ENCODE peak calls at places on chromosomes 4 and X, in ten cellular contexts. U is HCT116, O is A549, F is SK-N-SH, S is K562, D is NB4, W is endothelial cell of umbilical vein, Y is HepG2, B is H1, R is GM12878. A is an unnamed sample.

GRCh38 chr4:13919021-13919441 is 291.5 kb upstream of the BOD1L1 start:
- DNase-seq in U (no peak), O (no peak), F (no peak), S (no peak), D (no peak), W (no peak), Y (no peak), B (no peak), R (no peak), A (no peak)

GRCh38 chr4:153912296-153912695 is 123.4 kb upstream of the SFRP2 start:
- DNase-seq in U (no peak), O (no peak), F (no peak), S (no peak), D (no peak), W (no peak), Y (no peak), B (no peak), R (no peak), A (no peak)

GRCh38 chrX:34341258-34341657 is 209.1 kb upstream of the FAM47A start:
- DNase-seq in U (no peak), O (peak), F (no peak), S (no peak), D (peak), W (peak), Y (no peak), B (no peak), R (no peak), A (no peak)

GRCh38 chr4:155999743-156000142 is 46.1 kb upstream of the CTSO start:
- DNase-seq in U (peak), O (no peak), F (no peak), S (no peak), D (no peak), W (no peak), Y (no peak), B (peak), R (no peak), A (peak)

GRCh38 chr4:114137984-114138383 is 158.5 kb upstream of the ARSJ start:
- DNase-seq in U (no peak), O (no peak), F (no peak), S (no peak), D (no peak), W (no peak), Y (no peak), B (no peak), R (no peak), A (no peak)

GRCh38 chr4:89797117-89797516 is 39.8 kb downstream of the SNCA start:
- DNase-seq in U (no peak), O (peak), F (no peak), S (no peak), D (no peak), W (peak), Y (no peak), B (no peak), R (no peak), A (no peak)

GRCh38 chr4:98446499-98447375 is 185.6 kb downstream of the RAP1GDS1 start:
- DNase-seq in U (no peak), O (no peak), F (no peak), S (no peak), D (peak), W (no peak), Y (no peak), B (no peak), R (peak), A (no peak)

GRCh38 chr4:128600996-128601857 is 208.3 kb upstream of the JADE1 start:
- DNase-seq in U (peak), O (peak), F (peak), S (peak), D (peak), W (peak), Y (peak), B (peak), R (no peak), A (peak)

GRCh38 chr4:52358855-52359254 is 300.2 kb downstream of the USP46 start:
- DNase-seq in U (no peak), O (no peak), F (no peak), S (no peak), D (no peak), W (no peak), Y (no peak), B (no peak), R (no peak), A (no peak)

GRCh38 chrX:153646620-153647373 is at the start of gene DUSP9:
- DNase-seq in U (no peak), O (peak), F (peak), S (peak), D (peak), W (peak), Y (peak), B (no peak), R (no peak), A (peak)

GRCh38 chrX:10296581-10296980 is 139.8 kb downstream of the CLCN4 start:
- DNase-seq in U (no peak), O (no peak), F (no peak), S (no peak), D (no peak), W (no peak), Y (no peak), B (no peak), R (no peak), A (no peak)

GRCh38 chrX:150761176-150761818 is 68.1 kb downstream of the MTMR1 start:
- DNase-seq in U (no peak), O (no peak), F (no peak), S (no peak), D (no peak), W (no peak), Y (no peak), B (no peak), R (no peak), A (no peak)

GRCh38 chr4:11313157-11313943 is 115.3 kb downstream of the HS3ST1 start:
- DNase-seq in U (no peak), O (no peak), F (no peak), S (no peak), D (no peak), W (no peak), Y (no peak), B (no peak), R (no peak), A (no peak)

GRCh38 chr4:5780831-5781480 is 70.0 kb downstream of the EVC start:
- DNase-seq in U (no peak), O (no peak), F (no peak), S (no peak), D (no peak), W (no peak), Y (no peak), B (no peak), R (no peak), A (no peak)

GRCh38 chrX:133444952-133445831 is 29.9 kb upstream of the GPC4 start:
- DNase-seq in U (peak), O (peak), F (no peak), S (no peak), D (peak), W (no peak), Y (no peak), B (no peak), R (no peak), A (peak)

GRCh38 chr4:157907224-157907623 is 265.6 kb downstream of the GASK1B start:
- DNase-seq in U (no peak), O (no peak), F (no peak), S (no peak), D (no peak), W (no peak), Y (no peak), B (no peak), R (no peak), A (no peak)

DNA sequence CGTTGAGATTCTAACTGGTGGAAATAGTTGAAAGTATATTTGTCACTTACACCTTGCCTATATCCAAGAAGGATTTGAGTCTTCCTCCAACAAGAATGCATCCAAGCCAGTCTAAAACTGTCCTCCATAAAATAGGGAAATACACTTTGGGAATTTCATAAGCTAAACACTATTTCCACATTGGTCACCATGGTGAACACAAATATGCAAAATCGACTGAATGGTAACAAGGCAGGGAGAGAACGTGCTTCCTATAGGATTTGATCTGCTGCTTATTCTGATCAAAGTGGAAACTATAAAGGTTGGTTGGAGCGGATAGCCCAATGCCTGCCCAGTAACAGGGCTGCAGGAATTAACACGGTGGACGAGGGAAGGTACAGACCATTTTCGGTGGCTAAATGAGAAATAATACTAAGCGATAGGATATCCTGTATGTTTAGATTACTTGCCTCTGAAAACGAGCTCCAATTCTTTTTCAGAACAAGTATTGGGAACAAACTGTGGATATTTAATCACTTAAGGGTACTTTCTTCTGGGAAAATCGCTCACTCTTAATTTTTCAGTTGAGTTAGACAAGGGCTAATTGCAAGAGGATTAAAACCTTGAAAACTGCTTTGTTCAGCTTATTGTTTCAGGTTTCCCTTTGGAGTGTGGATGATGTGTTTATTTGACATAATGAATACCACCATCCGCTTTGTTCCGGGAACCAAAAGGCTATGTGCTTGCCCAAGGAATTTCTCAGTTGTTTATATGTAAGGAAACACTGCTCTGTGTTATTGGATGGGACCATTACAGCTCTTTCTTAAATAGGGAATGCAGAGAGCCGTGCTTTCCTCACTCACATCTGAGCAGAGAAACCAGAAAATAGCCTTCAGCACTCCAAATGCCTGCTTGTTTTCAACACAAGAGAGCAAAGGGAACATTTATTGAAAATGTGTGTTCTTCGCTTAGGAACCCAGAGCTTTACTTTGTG is 194.4 kb downstream of the CBR4 start:
- DNase-seq in U (no peak), O (no peak), F (no peak), S (no peak), D (no peak), W (peak), Y (no peak), B (no peak), R (no peak), A (no peak)
- TF ChIP-seq MAX in U (no peak), O (no peak), F (no peak), S (no peak), D (no peak), W (no peak), Y (no peak), B (no peak), R (no peak), A (no peak)

GRCh38 chr4:31674313-31674947 is 954.3 kb downstream of the PCDH7 start:
- DNase-seq in U (peak), O (no peak), F (peak), S (no peak), D (peak), W (peak), Y (no peak), B (no peak), R (no peak), A (peak)
- TF ChIP-seq CTCF in U (peak), O (no peak), F (peak), S (no peak), D (peak), W (peak), Y (no peak), B (peak), R (peak), A (no peak)

GRCh38 chr4:74638689-74639088 is 155.6 kb downstream of the BTC start:
- DNase-seq in U (no peak), O (no peak), F (no peak), S (no peak), D (peak), W (no peak), Y (no peak), B (no peak), R (no peak), A (no peak)

GRCh38 chr4:74635490-74636123 is 158.7 kb downstream of the BTC start:
- DNase-seq in U (peak), O (no peak), F (no peak), S (no peak), D (no peak), W (no peak), Y (no peak), B (no peak), R (no peak), A (no peak)

GRCh38 chr4:74638001-74638400 is 156.3 kb downstream of the BTC start:
- DNase-seq in U (no peak), O (no peak), F (no peak), S (no peak), D (no peak), W (no peak), Y (no peak), B (no peak), R (no peak), A (no peak)

GRCh38 chr4:74635074-74635473 is 159.2 kb downstream of the BTC start:
- DNase-seq in U (peak), O (no peak), F (no peak), S (no peak), D (no peak), W (no peak), Y (no peak), B (no peak), R (no peak), A (no peak)

DNA sequence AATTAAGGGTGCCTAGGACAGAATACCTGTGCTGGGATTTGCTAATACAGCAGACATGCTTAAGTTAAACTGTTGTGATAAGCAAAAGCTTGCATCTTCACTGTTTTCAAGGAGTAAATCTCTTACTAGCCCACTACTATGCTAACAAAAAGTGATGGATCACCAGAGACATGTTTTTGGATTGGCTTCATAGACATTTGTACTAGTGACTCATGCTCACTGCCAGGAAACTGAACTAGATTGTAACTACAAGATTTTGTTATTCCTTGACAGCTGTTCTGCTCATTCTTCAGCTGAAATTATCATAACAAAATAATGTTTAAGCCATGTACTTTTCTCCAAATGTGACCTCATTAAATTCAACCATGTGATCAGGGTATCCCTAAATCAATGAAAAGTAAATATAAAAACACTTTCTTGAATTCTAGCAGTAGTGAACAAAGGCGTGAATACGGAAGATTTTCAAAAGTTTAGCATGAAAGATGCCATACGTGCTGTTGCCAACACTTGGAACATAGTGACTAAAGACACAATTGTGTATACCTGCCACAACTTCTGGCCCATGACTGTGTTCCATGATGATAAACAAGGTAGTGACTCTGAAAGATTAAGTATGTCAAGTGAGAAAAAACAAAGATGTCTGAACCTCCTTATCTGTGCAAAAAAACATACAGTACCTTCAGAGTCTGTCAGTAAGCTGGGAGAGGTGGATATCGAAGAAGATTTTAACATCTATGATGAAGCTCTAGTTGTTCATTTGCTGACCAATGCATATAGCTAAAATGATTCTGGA is 154.0 kb downstream of the BTC start:
- DNase-seq in U (no peak), O (no peak), F (no peak), S (no peak), D (no peak), W (peak), Y (no peak), B (no peak), R (no peak), A (no peak)
- TF ChIP-seq MAX in U (no peak), O (no peak), F (no peak), S (no peak), D (no peak), W (no peak), Y (no peak), B (no peak), R (no peak), A (no peak)

DNA sequence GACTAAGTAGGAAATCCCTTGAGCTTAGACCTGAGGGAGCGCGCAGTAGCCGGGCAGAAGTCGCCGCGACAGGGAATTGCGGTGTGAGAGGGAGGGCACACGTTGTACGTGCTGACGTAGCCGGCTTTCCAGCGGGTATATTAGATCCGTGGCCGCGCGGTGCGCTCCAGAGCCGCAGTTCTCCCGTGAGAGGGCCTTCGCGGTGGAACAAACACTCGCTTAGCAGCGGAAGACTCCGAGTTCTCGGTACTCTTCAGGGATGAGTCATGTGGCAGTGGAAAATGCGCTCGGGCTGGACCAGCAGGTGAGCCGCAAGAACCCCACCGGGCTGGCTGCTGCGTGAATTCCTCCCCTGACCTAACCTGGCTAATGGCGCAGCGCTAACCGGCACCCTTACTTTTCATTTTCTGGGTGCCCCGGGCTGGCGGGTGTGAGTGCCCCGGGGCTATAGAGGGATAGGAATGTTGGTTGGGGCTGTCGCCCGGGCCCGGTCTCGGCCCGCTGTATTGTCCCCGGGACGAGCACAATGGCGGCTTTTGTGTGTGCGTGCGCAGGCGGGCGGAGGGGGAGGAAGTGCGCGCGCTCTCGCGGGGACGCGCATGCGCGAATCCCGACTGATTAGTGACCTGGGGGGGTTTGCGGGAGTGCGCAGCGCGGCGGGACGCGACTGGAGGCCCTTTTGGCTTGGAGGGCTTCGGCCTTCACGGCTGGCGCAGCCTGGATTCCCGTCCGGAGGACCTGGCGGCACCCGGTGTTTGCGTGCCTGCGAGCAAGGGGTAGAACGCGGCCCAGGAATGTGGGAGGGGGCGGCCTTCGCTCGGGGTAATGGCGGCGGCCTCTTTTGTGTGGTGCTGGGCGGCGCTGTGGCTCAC is at the start of gene DDX3X:
- DNase-seq in U (peak), O (peak), F (peak), S (peak), D (peak), W (peak), Y (peak), B (no peak), R (peak), A (peak)
- TF ChIP-seq CTCF in U (no peak), O (no peak), F (peak), S (no peak), D (no peak), W (no peak), Y (peak), B (no peak), R (peak), A (no peak)

GRCh38 chr4:160235771-160236170 is 1132.9 kb downstream of the RAPGEF2 start:
- DNase-seq in U (no peak), O (no peak), F (no peak), S (no peak), D (no peak), W (no peak), Y (no peak), B (no peak), R (no peak), A (no peak)
- TF ChIP-seq MAX in U (no peak), O (no peak), F (no peak), S (no peak), D (no peak), W (no peak), Y (no peak), B (no peak), R (no peak), A (no peak)

A was measured in WTC11.